ENCODE peak calls at places on chromosomes 13 and 19, in ten cellular contexts. A is tibial nerve, F is neural progenitor cell, E is choroid plexus epithelial cell, G is uterus, Y is suprapubic skin, X is natural killer cell, H is astrocyte of the cerebellum, Z is heart left ventricle, Q is foreskin fibroblast. D is an unnamed sample.

GRCh38 chr19:2084993-2085720 is 11.0 kb downstream of the MOB3A start:
- DNase-seq in A (peak; percentile 60), F (no peak), E (peak; percentile 38), G (no peak), Y (peak; percentile 82), X (peak; percentile 94), H (no peak), Z (peak; percentile 87), Q (no peak), D (no peak)

GRCh38 chr13:85368686-85369085 is 430.5 kb downstream of the SLITRK6 start:
- DNase-seq in A (no peak), F (no peak), E (no peak), G (no peak), Y (no peak), X (no peak), H (no peak), Z (no peak), Q (no peak), D (no peak)

GRCh38 chr13:71210861-71211260 is 656.1 kb downstream of the DACH1 start:
- DNase-seq in A (no peak), F (no peak), E (no peak), G (no peak), Y (no peak), X (no peak), H (peak; percentile 23), Z (no peak), Q (no peak), D (no peak)

GRCh38 chr19:51210385-51210784 is 14.5 kb upstream of the CD33 start:
- DNase-seq in A (no peak), F (no peak), E (no peak), G (no peak), Y (no peak), X (no peak), H (no peak), Z (no peak), Q (no peak), D (no peak)

GRCh38 chr13:95099541-95099940 is 201.7 kb downstream of the ABCC4 start:
- DNase-seq in A (no peak), F (no peak), E (peak; percentile 65), G (no peak), Y (no peak), X (no peak), H (no peak), Z (no peak), Q (peak; percentile 70), D (no peak)

GRCh38 chr19:15449620-15450527 is at the start of gene WIZ:
- DNase-seq in A (peak; percentile 81), F (peak; percentile 92), E (peak; percentile 70), G (peak; percentile 88), Y (peak; percentile 90), X (peak; percentile 84), H (no peak), Z (peak; percentile 94), Q (peak; percentile 72), D (peak; percentile 86)

GRCh38 chr19:831407-832369 is 4.1 kb downstream of the AZU1 start:
- DNase-seq in A (no peak), F (no peak), E (no peak), G (no peak), Y (no peak), X (no peak), H (no peak), Z (no peak), Q (no peak), D (no peak)

GRCh38 chr19:18194554-18195238 is 1.7 kb downstream of the MPV17L2 start:
- DNase-seq in A (no peak), F (peak; percentile 58), E (peak; percentile 29), G (peak; percentile 74), Y (peak; percentile 69), X (no peak), H (peak; percentile 65), Z (no peak), Q (no peak), D (no peak)

GRCh38 chr19:55703790-55704215 is 28.8 kb downstream of the EPN1 start:
- DNase-seq in A (peak; percentile 10), F (peak; percentile 15), E (peak; percentile 36), G (no peak), Y (peak; percentile 52), X (peak; percentile 39), H (no peak), Z (peak; percentile 77), Q (peak; percentile 12), D (no peak)

GRCh38 chr19:6362351-6362801 is 1.0 kb downstream of the CLPP start:
- DNase-seq in A (no peak), F (no peak), E (no peak), G (no peak), Y (no peak), X (no peak), H (no peak), Z (no peak), Q (no peak), D (no peak)

GRCh38 chr19:2883686-2884439 is 16.7 kb downstream of the ZNF556 start:
- DNase-seq in A (no peak), F (no peak), E (no peak), G (no peak), Y (no peak), X (no peak), H (no peak), Z (no peak), Q (peak; percentile 53), D (no peak)

GRCh38 chr13:109163052-109163413 is 533.6 kb downstream of the MYO16 start:
- DNase-seq in A (no peak), F (no peak), E (no peak), G (no peak), Y (no peak), X (no peak), H (no peak), Z (no peak), Q (no peak), D (no peak)

DNA sequence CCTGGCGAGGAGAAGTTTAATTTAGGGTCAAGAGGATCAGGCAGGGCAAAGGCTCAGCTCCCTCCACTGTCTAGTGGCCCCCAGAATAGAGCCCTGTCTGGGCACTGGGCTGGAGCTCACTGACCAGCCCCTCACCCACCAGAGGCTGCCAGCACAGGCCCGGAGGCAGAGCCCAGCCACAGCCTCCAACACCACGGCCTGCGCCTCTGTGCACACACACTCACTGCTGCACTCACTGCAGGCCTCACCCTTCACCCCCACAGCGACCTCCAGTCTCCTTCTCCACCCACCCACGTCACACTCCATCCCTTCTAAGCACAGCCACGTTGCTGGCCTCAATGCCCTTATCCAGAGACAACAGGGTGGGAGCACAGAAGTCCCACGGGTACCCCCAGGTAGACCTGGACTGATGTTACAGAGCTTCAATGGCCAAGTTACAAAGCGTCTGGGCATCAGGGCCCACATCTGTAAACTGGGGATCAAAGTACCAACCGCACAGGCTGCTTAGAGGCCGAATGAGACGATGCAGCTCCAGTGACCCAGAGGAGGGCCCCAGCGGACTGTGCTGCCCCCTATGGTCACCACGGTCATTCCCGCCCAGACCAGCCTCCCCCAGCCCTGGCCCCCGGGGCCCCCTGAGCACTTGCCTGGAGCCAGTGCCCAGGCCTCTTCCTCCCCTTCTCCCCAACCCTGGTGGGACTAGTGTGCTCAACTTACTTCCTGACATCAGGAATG is 4.5 kb upstream of the PRKD2 start:
- DNase-seq in A (no peak), F (peak; percentile 46), E (no peak), G (no peak), Y (no peak), X (no peak), H (no peak), Z (peak; percentile 41), Q (no peak), D (no peak)
- TF ChIP-seq CTCF in A (no peak), F (peak; percentile 44), E (peak; percentile 29), G (no peak), Y (no peak), X (no peak), H (no peak), Z (no peak), Q (no peak), D (peak; percentile 54)

GRCh38 chr13:66835040-66835628 is 395.0 kb downstream of the PCDH9 start:
- DNase-seq in A (peak; percentile 53), F (peak; percentile 79), E (peak; percentile 82), G (peak; percentile 31), Y (peak; percentile 65), X (no peak), H (peak; percentile 66), Z (peak; percentile 87), Q (no peak), D (peak; percentile 70)
- TF ChIP-seq CTCF in A (no peak), F (no peak), E (no peak), G (no peak), Y (no peak), X (no peak), H (no peak), Z (peak; percentile 20), Q (no peak), D (no peak)

GRCh38 chr13:64090311-64090710 is 2674.7 kb upstream of the PCDH20 start:
- DNase-seq in A (no peak), F (no peak), E (no peak), G (no peak), Y (no peak), X (no peak), H (no peak), Z (no peak), Q (no peak), D (no peak)

GRCh38 chr13:64087624-64088023 is 2672.0 kb upstream of the PCDH20 start:
- DNase-seq in A (no peak), F (no peak), E (no peak), G (no peak), Y (no peak), X (no peak), H (no peak), Z (no peak), Q (no peak), D (no peak)

GRCh38 chr13:64083811-64084210 is 2668.2 kb upstream of the PCDH20 start:
- DNase-seq in A (no peak), F (no peak), E (no peak), G (no peak), Y (no peak), X (no peak), H (no peak), Z (no peak), Q (no peak), D (no peak)

GRCh38 chr13:64083396-64083795 is 2667.7 kb upstream of the PCDH20 start:
- DNase-seq in A (no peak), F (no peak), E (no peak), G (no peak), Y (no peak), X (no peak), H (no peak), Z (no peak), Q (peak; percentile 7), D (no peak)

DNA sequence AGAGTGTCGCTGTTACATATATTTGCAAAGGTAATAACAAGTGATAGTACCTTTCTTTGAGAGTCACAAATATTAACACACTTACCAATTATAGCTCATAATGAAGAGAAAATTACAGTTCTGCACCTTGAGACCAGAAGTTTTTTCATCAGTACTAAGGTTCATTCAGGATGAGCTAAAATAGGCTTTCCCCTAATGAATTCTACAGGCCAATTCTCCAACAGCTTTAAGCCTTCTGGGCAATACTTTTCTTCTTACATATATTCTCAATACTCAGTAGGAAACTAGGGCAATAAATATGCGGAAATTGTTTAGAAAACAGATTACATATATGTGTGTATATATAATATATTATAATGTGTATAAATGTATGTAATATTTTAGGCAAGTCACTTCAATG is 2672.8 kb upstream of the PCDH20 start:
- DNase-seq in A (no peak), F (no peak), E (no peak), G (no peak), Y (no peak), X (no peak), H (no peak), Z (no peak), Q (no peak), D (no peak)
- TF ChIP-seq CTCF in A (no peak), F (no peak), E (no peak), G (no peak), Y (no peak), X (no peak), H (no peak), Z (no peak), Q (no peak), D (no peak)

GRCh38 chr13:62626771-62627170 is 1211.1 kb upstream of the PCDH20 start:
- DNase-seq in A (no peak), F (peak; percentile 30), E (peak; percentile 19), G (no peak), Y (no peak), X (no peak), H (no peak), Z (no peak), Q (no peak), D (no peak)
- TF ChIP-seq CTCF in A (no peak), F (peak; percentile 63), E (peak; percentile 58), G (no peak), Y (no peak), X (no peak), H (no peak), Z (no peak), Q (no peak), D (peak; percentile 33)

D was measured in type B pancreatic cell.